ENCODE peak calls at places on chromosomes 12 and 14, in four cellular contexts. F is GM12865, U is endodermal cell, K is NCI-H524. E is an unnamed sample.

GRCh38 chr12:132162508-132163031 is 18.3 kb downstream of the NOC4L start:
- DNase-seq in F (no peak), U (no peak), K (no peak), E (peak; percentile 87)

GRCh38 chr12:16076553-16076952 is 165.4 kb downstream of the DERA start:
- DNase-seq in F (peak; percentile 35), U (peak; percentile 72), K (peak; percentile 88), E (peak; percentile 23)

GRCh38 chr12:79252358-79253075 is 387.9 kb downstream of the SYT1 start:
- DNase-seq in F (no peak), U (no peak), K (no peak), E (peak; percentile 16)

GRCh38 chr12:12701457-12701856 is 5.5 kb upstream of the GPR19 start:
- DNase-seq in F (no peak), U (peak; percentile 80), K (no peak), E (no peak)

GRCh38 chr12:131279281-131279921 is 325.7 kb downstream of the ADGRD1 start:
- DNase-seq in F (no peak), U (no peak), K (no peak), E (no peak)

GRCh38 chr12:92396647-92397258 is 251.1 kb upstream of the BTG1 start:
- DNase-seq in F (no peak), U (no peak), K (no peak), E (peak; percentile 70)

GRCh38 chr12:102542816-102543448 is 62.6 kb upstream of the IGF1 start:
- DNase-seq in F (no peak), U (no peak), K (no peak), E (no peak)

GRCh38 chr14:89866458-89866857 is 88.1 kb downstream of the EFCAB11 start:
- DNase-seq in F (no peak), U (no peak), K (no peak), E (no peak)

GRCh38 chr12:107906719-107907118 is 132.2 kb downstream of the ASCL4 start:
- DNase-seq in F (no peak), U (no peak), K (no peak), E (no peak)

GRCh38 chr14:60346706-60347105 is 97.7 kb downstream of the PPM1A start:
- DNase-seq in F (no peak), U (no peak), K (no peak), E (no peak)

GRCh38 chr14:50344831-50345563 is 32.9 kb downstream of the DMAC2L start:
- DNase-seq in F (no peak), U (no peak), K (no peak), E (no peak)

GRCh38 chr14:61229475-61229888 is 51.7 kb downstream of the TMEM30B start:
- DNase-seq in F (no peak), U (no peak), K (peak; percentile 80), E (no peak)

GRCh38 chr12:570237-570925 is 92.9 kb downstream of the NINJ2 start:
- DNase-seq in F (no peak), U (peak; percentile 95), K (no peak), E (peak; percentile 89)

GRCh38 chr14:72000907-72001306 is 68.7 kb downstream of the RGS6 start:
- DNase-seq in F (peak; percentile 68), U (no peak), K (no peak), E (no peak)

GRCh38 chr14:94099006-94099405 is 11.5 kb upstream of the IFI27 start:
- DNase-seq in F (no peak), U (peak; percentile 22), K (no peak), E (no peak)

GRCh38 chr14:69319911-69320310 is 60.0 kb downstream of the GALNT16 start:
- DNase-seq in F (no peak), U (no peak), K (no peak), E (no peak)

GRCh38 chr12:96136720-96137378 is 57.3 kb upstream of the ELK3 start:
- DNase-seq in F (no peak), U (no peak), K (no peak), E (peak; percentile 50)

GRCh38 chr14:74973003-74973614 is 17.7 kb upstream of the PGF start:
- DNase-seq in F (peak; percentile 24), U (peak; percentile 66), K (no peak), E (peak; percentile 22)

GRCh38 chr14:55832122-55832911 is 252.3 kb downstream of the KTN1 start:
- DNase-seq in F (no peak), U (no peak), K (no peak), E (no peak)

GRCh38 chr12:13204428-13204827 is 7.9 kb downstream of the EMP1 start:
- DNase-seq in F (no peak), U (peak; percentile 70), K (no peak), E (peak; percentile 67)

E was measured in RPMI7951.